ENCODE peak calls at places on chromosomes 16 and 17, in five cellular contexts. One of them, this sample, is unnamed.

GRCh38 chr17:66191607-66192377 is at the start of gene CEP112:
- DNase-seq in psoas muscle: peak
- DNase-seq in EL: peak
- DNase-seq in iPS-NIHi11: peak
- DNase-seq in HFF-Myc: peak
- DNase-seq in this sample: peak

GRCh38 chr16:17691621-17692231 is 221.0 kb upstream of the XYLT1 start:
- DNase-seq in psoas muscle: no peak
- DNase-seq in EL: no peak
- DNase-seq in iPS-NIHi11: no peak
- DNase-seq in HFF-Myc: no peak
- DNase-seq in this sample: no peak

GRCh38 chr17:17776889-17777288 is 59.9 kb downstream of the SREBF1 start:
- DNase-seq in psoas muscle: no peak
- DNase-seq in EL: no peak
- DNase-seq in iPS-NIHi11: no peak
- DNase-seq in HFF-Myc: no peak
- DNase-seq in this sample: no peak

GRCh38 chr17:41777157-41777578 is 9.3 kb downstream of the JUP start:
- DNase-seq in psoas muscle: peak
- DNase-seq in EL: no peak
- DNase-seq in iPS-NIHi11: no peak
- DNase-seq in HFF-Myc: no peak
- DNase-seq in this sample: peak

GRCh38 chr17:57078274-57078673 is 6.8 kb upstream of the AKAP1 start:
- DNase-seq in psoas muscle: no peak
- DNase-seq in EL: no peak
- DNase-seq in iPS-NIHi11: no peak
- DNase-seq in HFF-Myc: no peak
- DNase-seq in this sample: no peak

GRCh38 chr16:54957403-54957802 is 26.7 kb downstream of the IRX5 start:
- DNase-seq in psoas muscle: no peak
- DNase-seq in EL: peak
- DNase-seq in iPS-NIHi11: peak
- DNase-seq in HFF-Myc: no peak
- DNase-seq in this sample: peak

GRCh38 chr17:48056246-48056745 is 8.1 kb downstream of the NFE2L1 start:
- DNase-seq in psoas muscle: no peak
- DNase-seq in EL: no peak
- DNase-seq in iPS-NIHi11: no peak
- DNase-seq in HFF-Myc: no peak
- DNase-seq in this sample: no peak

GRCh38 chr17:28878981-28879380 is 18.6 kb downstream of the FLOT2 start:
- DNase-seq in psoas muscle: no peak
- DNase-seq in EL: peak
- DNase-seq in iPS-NIHi11: peak
- DNase-seq in HFF-Myc: no peak
- DNase-seq in this sample: peak

GRCh38 chr17:50423553-50424159 is 2.4 kb upstream of the ACSF2 start:
- DNase-seq in psoas muscle: peak
- DNase-seq in EL: peak
- DNase-seq in iPS-NIHi11: peak
- DNase-seq in HFF-Myc: peak
- DNase-seq in this sample: peak

GRCh38 chr16:74052006-74052405 is 244.6 kb upstream of the PSMD7 start:
- DNase-seq in psoas muscle: no peak
- DNase-seq in EL: no peak
- DNase-seq in iPS-NIHi11: no peak
- DNase-seq in HFF-Myc: no peak
- DNase-seq in this sample: no peak

GRCh38 chr17:10025224-10025623 is 120.2 kb upstream of the RCVRN start:
- DNase-seq in psoas muscle: no peak
- DNase-seq in EL: no peak
- DNase-seq in iPS-NIHi11: no peak
- DNase-seq in HFF-Myc: no peak
- DNase-seq in this sample: no peak

GRCh38 chr17:17724991-17725852 is 44.0 kb downstream of the RAI1 start:
- DNase-seq in psoas muscle: no peak
- DNase-seq in EL: no peak
- DNase-seq in iPS-NIHi11: peak
- DNase-seq in HFF-Myc: no peak
- DNase-seq in this sample: no peak

GRCh38 chr17:36910513-36910912 is 26.8 kb upstream of the LHX1 start:
- DNase-seq in psoas muscle: no peak
- DNase-seq in EL: no peak
- DNase-seq in iPS-NIHi11: no peak
- DNase-seq in HFF-Myc: no peak
- DNase-seq in this sample: no peak

GRCh38 chr16:87681990-87682570 is 79.8 kb downstream of the JPH3 start:
- DNase-seq in psoas muscle: no peak
- DNase-seq in EL: peak
- DNase-seq in iPS-NIHi11: peak
- DNase-seq in HFF-Myc: peak
- DNase-seq in this sample: peak

GRCh38 chr17:4199818-4200402 is 56.9 kb downstream of the CYB5D2 start:
- DNase-seq in psoas muscle: no peak
- DNase-seq in EL: peak
- DNase-seq in iPS-NIHi11: peak
- DNase-seq in HFF-Myc: no peak
- DNase-seq in this sample: peak

GRCh38 chr17:62592305-62593099 is 35.0 kb upstream of the MRC2 start:
- DNase-seq in psoas muscle: no peak
- DNase-seq in EL: peak
- DNase-seq in iPS-NIHi11: no peak
- DNase-seq in HFF-Myc: no peak
- DNase-seq in this sample: no peak

GRCh38 chr17:43437756-43438155 is 39.0 kb downstream of the ARL4D start:
- DNase-seq in psoas muscle: no peak
- DNase-seq in EL: no peak
- DNase-seq in iPS-NIHi11: no peak
- DNase-seq in HFF-Myc: no peak
- DNase-seq in this sample: no peak

GRCh38 chr16:50469744-50470301 is 78.4 kb upstream of the NKD1 start:
- DNase-seq in psoas muscle: no peak
- DNase-seq in EL: no peak
- DNase-seq in iPS-NIHi11: no peak
- DNase-seq in HFF-Myc: no peak
- DNase-seq in this sample: no peak

GRCh38 chr17:42363767-42364585 is 24.3 kb downstream of the STAT3 start:
- DNase-seq in psoas muscle: no peak
- DNase-seq in EL: peak
- DNase-seq in iPS-NIHi11: no peak
- DNase-seq in HFF-Myc: no peak
- DNase-seq in this sample: no peak

GRCh38 chr17:76265624-76266243 is 586 bp downstream of the UBALD2 start:
- DNase-seq in psoas muscle: peak
- DNase-seq in EL: peak
- DNase-seq in iPS-NIHi11: peak
- DNase-seq in HFF-Myc: no peak
- DNase-seq in this sample: peak

GRCh38 chr16:11636172-11636721 is 32.0 kb upstream of the SNN start:
- DNase-seq in psoas muscle: no peak
- DNase-seq in EL: no peak
- DNase-seq in iPS-NIHi11: peak
- DNase-seq in HFF-Myc: no peak
- DNase-seq in this sample: peak

GRCh38 chr17:79864147-79864546 is 24.9 kb upstream of the CBX4 start:
- DNase-seq in psoas muscle: no peak
- DNase-seq in EL: no peak
- DNase-seq in iPS-NIHi11: no peak
- DNase-seq in HFF-Myc: no peak
- DNase-seq in this sample: no peak

GRCh38 chr16:66457888-66458287 is 30.8 kb downstream of the BEAN1 start:
- DNase-seq in psoas muscle: no peak
- DNase-seq in EL: peak
- DNase-seq in iPS-NIHi11: no peak
- DNase-seq in HFF-Myc: no peak
- DNase-seq in this sample: no peak

GRCh38 chr17:20172378-20172775 is 163.2 kb downstream of the SPECC1 start:
- DNase-seq in psoas muscle: no peak
- DNase-seq in EL: no peak
- DNase-seq in iPS-NIHi11: peak
- DNase-seq in HFF-Myc: no peak
- DNase-seq in this sample: no peak

GRCh38 chr16:30088832-30089624 is 2.7 kb downstream of the TBX6 start:
- DNase-seq in psoas muscle: no peak
- DNase-seq in EL: no peak
- DNase-seq in iPS-NIHi11: no peak
- DNase-seq in HFF-Myc: no peak
- DNase-seq in this sample: no peak

GRCh38 chr16:660459-661183 is 7.3 kb upstream of the RHOT2 start:
- DNase-seq in psoas muscle: peak
- DNase-seq in EL: peak
- DNase-seq in iPS-NIHi11: peak
- DNase-seq in HFF-Myc: peak
- DNase-seq in this sample: no peak

GRCh38 chr16:57938936-57939871 is 31.7 kb downstream of the CNGB1 start:
- DNase-seq in psoas muscle: peak
- DNase-seq in EL: peak
- DNase-seq in iPS-NIHi11: no peak
- DNase-seq in HFF-Myc: peak
- DNase-seq in this sample: peak

GRCh38 chr17:56174421-56174820 is 21.1 kb downstream of the ANKFN1 start:
- DNase-seq in psoas muscle: no peak
- DNase-seq in EL: peak
- DNase-seq in iPS-NIHi11: no peak
- DNase-seq in HFF-Myc: no peak
- DNase-seq in this sample: no peak

GRCh38 chr17:33109331-33110072 is 117.9 kb downstream of the SPACA3 start:
- DNase-seq in psoas muscle: no peak
- DNase-seq in EL: no peak
- DNase-seq in iPS-NIHi11: no peak
- DNase-seq in HFF-Myc: no peak
- DNase-seq in this sample: no peak

GRCh38 chr16:70157477-70158260 is 15.9 kb upstream of the CLEC18C start:
- DNase-seq in psoas muscle: no peak
- DNase-seq in EL: no peak
- DNase-seq in iPS-NIHi11: peak
- DNase-seq in HFF-Myc: no peak
- DNase-seq in this sample: no peak

GRCh38 chr17:31061678-31062077 is 33.1 kb upstream of the NF1 start:
- DNase-seq in psoas muscle: no peak
- DNase-seq in EL: no peak
- DNase-seq in iPS-NIHi11: peak
- DNase-seq in HFF-Myc: no peak
- DNase-seq in this sample: no peak

GRCh38 chr16:73205153-73205549 is 157.2 kb upstream of the ZFHX3 start:
- DNase-seq in psoas muscle: no peak
- DNase-seq in EL: no peak
- DNase-seq in iPS-NIHi11: no peak
- DNase-seq in HFF-Myc: no peak
- DNase-seq in this sample: no peak

GRCh38 chr17:41666708-41667279 is 21.9 kb upstream of the EIF1 start:
- DNase-seq in psoas muscle: peak
- DNase-seq in EL: peak
- DNase-seq in iPS-NIHi11: peak
- DNase-seq in HFF-Myc: no peak
- DNase-seq in this sample: peak

GRCh38 chr17:78965369-78965982 is 14.2 kb downstream of the LGALS3BP start:
- DNase-seq in psoas muscle: no peak
- DNase-seq in EL: no peak
- DNase-seq in iPS-NIHi11: no peak
- DNase-seq in HFF-Myc: no peak
- DNase-seq in this sample: no peak

GRCh38 chr16:86576591-86577313 is 1.6 kb upstream of the FOXL1 start:
- DNase-seq in psoas muscle: no peak
- DNase-seq in EL: peak
- DNase-seq in iPS-NIHi11: no peak
- DNase-seq in HFF-Myc: no peak
- DNase-seq in this sample: peak

GRCh38 chr16:68992521-68992920 is 112.9 kb upstream of the HAS3 start:
- DNase-seq in psoas muscle: no peak
- DNase-seq in EL: peak
- DNase-seq in iPS-NIHi11: no peak
- DNase-seq in HFF-Myc: peak
- DNase-seq in this sample: peak